ENCODE peak calls at places on chromosome 12, in four cellular contexts. One of them, this sample, is unnamed.

GRCh38 chr12:84911331-84912190 is 1.0 kb downstream of the SLC6A15 start:
- DNase-seq in psoas muscle: peak
- DNase-seq in thoracic aorta: no peak
- DNase-seq in HS-5: peak
- DNase-seq in this sample: peak

GRCh38 chr12:70619471-70620152 is 17.6 kb downstream of the PTPRB start:
- DNase-seq in psoas muscle: no peak
- DNase-seq in thoracic aorta: no peak
- DNase-seq in HS-5: no peak
- DNase-seq in this sample: no peak

GRCh38 chr12:114166360-114166759 is 200.2 kb upstream of the RBM19 start:
- DNase-seq in psoas muscle: no peak
- DNase-seq in thoracic aorta: no peak
- DNase-seq in HS-5: no peak
- DNase-seq in this sample: no peak

GRCh38 chr12:113092478-113093408 is 36.2 kb downstream of the DTX1 start:
- DNase-seq in psoas muscle: peak
- DNase-seq in thoracic aorta: no peak
- DNase-seq in HS-5: no peak
- DNase-seq in this sample: no peak

GRCh38 chr12:51217133-51217967 is 512 bp downstream of the POU6F1 start:
- DNase-seq in psoas muscle: peak
- DNase-seq in thoracic aorta: no peak
- DNase-seq in HS-5: no peak
- DNase-seq in this sample: no peak

GRCh38 chr12:65685514-65685913 is 138.8 kb upstream of the HMGA2 start:
- DNase-seq in psoas muscle: no peak
- DNase-seq in thoracic aorta: no peak
- DNase-seq in HS-5: no peak
- DNase-seq in this sample: no peak

GRCh38 chr12:3262466-3262865 is 185.3 kb downstream of the TSPAN9 start:
- DNase-seq in psoas muscle: no peak
- DNase-seq in thoracic aorta: no peak
- DNase-seq in HS-5: no peak
- DNase-seq in this sample: no peak

GRCh38 chr12:107670999-107671643 is 14.5 kb upstream of the PWP1 start:
- DNase-seq in psoas muscle: no peak
- DNase-seq in thoracic aorta: no peak
- DNase-seq in HS-5: no peak
- DNase-seq in this sample: no peak

GRCh38 chr12:132343294-132343972 is 14.0 kb upstream of the GALNT9 start:
- DNase-seq in psoas muscle: no peak
- DNase-seq in thoracic aorta: no peak
- DNase-seq in HS-5: no peak
- DNase-seq in this sample: no peak

GRCh38 chr12:132226604-132227003 is 82.3 kb downstream of the NOC4L start:
- DNase-seq in psoas muscle: no peak
- DNase-seq in thoracic aorta: no peak
- DNase-seq in HS-5: no peak
- DNase-seq in this sample: no peak

GRCh38 chr12:47391566-47391965 is 311.8 kb upstream of the AMIGO2 start:
- DNase-seq in psoas muscle: no peak
- DNase-seq in thoracic aorta: no peak
- DNase-seq in HS-5: no peak
- DNase-seq in this sample: no peak

GRCh38 chr12:12673296-12673695 is 22.7 kb downstream of the GPR19 start:
- DNase-seq in psoas muscle: no peak
- DNase-seq in thoracic aorta: no peak
- DNase-seq in HS-5: no peak
- DNase-seq in this sample: no peak

GRCh38 chr12:131831021-131831571 is 2.9 kb downstream of the MMP17 start:
- DNase-seq in psoas muscle: no peak
- DNase-seq in thoracic aorta: no peak
- DNase-seq in HS-5: no peak
- DNase-seq in this sample: no peak

GRCh38 chr12:24404086-24404815 is 454.8 kb upstream of the SOX5 start:
- DNase-seq in psoas muscle: no peak
- DNase-seq in thoracic aorta: no peak
- DNase-seq in HS-5: no peak
- DNase-seq in this sample: no peak

GRCh38 chr12:92602930-92603623 is 99.7 kb upstream of the PLEKHG7 start:
- DNase-seq in psoas muscle: no peak
- DNase-seq in thoracic aorta: no peak
- DNase-seq in HS-5: no peak
- DNase-seq in this sample: no peak

GRCh38 chr12:66011731-66012130 is 118.8 kb downstream of the LLPH start:
- DNase-seq in psoas muscle: no peak
- DNase-seq in thoracic aorta: no peak
- DNase-seq in HS-5: no peak
- DNase-seq in this sample: peak

GRCh38 chr12:110733089-110733715 is 9.5 kb downstream of the PPP1CC start:
- DNase-seq in psoas muscle: no peak
- DNase-seq in thoracic aorta: no peak
- DNase-seq in HS-5: peak
- DNase-seq in this sample: no peak

GRCh38 chr12:64389154-64389553 is 1.4 kb downstream of the C12orf56 start:
- DNase-seq in psoas muscle: no peak
- DNase-seq in thoracic aorta: no peak
- DNase-seq in HS-5: no peak
- DNase-seq in this sample: no peak

GRCh38 chr12:124387510-124387855 is 92.6 kb downstream of the RFLNA start:
- DNase-seq in psoas muscle: peak
- DNase-seq in thoracic aorta: no peak
- DNase-seq in HS-5: no peak
- DNase-seq in this sample: no peak

GRCh38 chr12:92191061-92191460 is 45.4 kb upstream of the BTG1 start:
- DNase-seq in psoas muscle: no peak
- DNase-seq in thoracic aorta: no peak
- DNase-seq in HS-5: no peak
- DNase-seq in this sample: no peak

GRCh38 chr12:43988838-43989560 is 153.1 kb downstream of the TMEM117 start:
- DNase-seq in psoas muscle: no peak
- DNase-seq in thoracic aorta: no peak
- DNase-seq in HS-5: no peak
- DNase-seq in this sample: no peak

GRCh38 chr12:52312086-52312485 is 9.1 kb downstream of the KRT83 start:
- DNase-seq in psoas muscle: no peak
- DNase-seq in thoracic aorta: no peak
- DNase-seq in HS-5: no peak
- DNase-seq in this sample: no peak

GRCh38 chr12:49671051-49671765 is 36.0 kb downstream of the FMNL3 start:
- DNase-seq in psoas muscle: no peak
- DNase-seq in thoracic aorta: no peak
- DNase-seq in HS-5: no peak
- DNase-seq in this sample: no peak

GRCh38 chr12:51225800-51226199 is 7.9 kb upstream of the POU6F1 start:
- DNase-seq in psoas muscle: no peak
- DNase-seq in thoracic aorta: no peak
- DNase-seq in HS-5: no peak
- DNase-seq in this sample: no peak

GRCh38 chr12:4112734-4113396 is 160.7 kb upstream of the CCND2 start:
- DNase-seq in psoas muscle: no peak
- DNase-seq in thoracic aorta: no peak
- DNase-seq in HS-5: no peak
- DNase-seq in this sample: peak

GRCh38 chr12:20695232-20695631 is at the start of gene SLCO1C1:
- DNase-seq in psoas muscle: no peak
- DNase-seq in thoracic aorta: no peak
- DNase-seq in HS-5: no peak
- DNase-seq in this sample: no peak

GRCh38 chr12:10705655-10706054 is 17.5 kb downstream of the YBX3 start:
- DNase-seq in psoas muscle: no peak
- DNase-seq in thoracic aorta: no peak
- DNase-seq in HS-5: no peak
- DNase-seq in this sample: no peak

GRCh38 chr12:65460076-65460475 is 181.6 kb downstream of the MSRB3 start:
- DNase-seq in psoas muscle: no peak
- DNase-seq in thoracic aorta: no peak
- DNase-seq in HS-5: no peak
- DNase-seq in this sample: no peak